ENCODE peak calls at places on chromosomes 12 and 14, in eight cellular contexts. P, R, T, Q, A, G, Z and Y are unnamed samples.

GRCh38 chr14:50335989-50336391 is 23.9 kb downstream of the DMAC2L start:
- DNase-seq in T (no peak), P (no peak), R (peak; percentile 28), Z (no peak), G (no peak), A (peak; percentile 42), Q (no peak), Y (no peak)

GRCh38 chr12:6605425-6606330 is 1.5 kb downstream of the CHD4 start:
- DNase-seq in R (no peak), G (peak; percentile 68), Z (peak; percentile 72), P (peak; percentile 36), A (peak; percentile 51), T (no peak), Q (peak; percentile 60), Y (peak; percentile 37)

GRCh38 chr14:79229383-79229875 is 981.9 kb downstream of the DIO2 start:
- DNase-seq in G (no peak), A (peak; percentile 14), R (no peak), P (no peak), Q (no peak), Z (no peak), T (no peak), Y (no peak)

GRCh38 chr12:56461235-56462159 is 6.9 kb upstream of the SPRYD4 start:
- DNase-seq in Z (no peak), A (no peak), P (peak; percentile 34), T (no peak), G (no peak), R (no peak), Q (peak; percentile 24), Y (no peak)

GRCh38 chr14:68507544-68508081 is 285.3 kb downstream of the ZFP36L1 start:
- DNase-seq in A (no peak), Z (no peak), R (no peak), T (no peak), P (no peak), Q (no peak), G (peak; percentile 54), Y (no peak)

GRCh38 chr14:85601246-85601645 is 71.3 kb downstream of the FLRT2 start:
- DNase-seq in R (no peak), G (no peak), Z (no peak), T (no peak), A (no peak), P (no peak), Q (peak; percentile 5), Y (no peak)

GRCh38 chr14:99745307-99745951 is 47.8 kb upstream of the EML1 start:
- DNase-seq in A (no peak), P (no peak), R (no peak), T (no peak), Q (no peak), G (no peak), Z (no peak), Y (peak; percentile 91)

GRCh38 chr12:72271401-72271740 is 799 bp upstream of the TRHDE start:
- DNase-seq in T (no peak), R (no peak), Q (no peak), P (no peak), Z (peak; percentile 62), A (peak; percentile 88), G (no peak), Y (peak; percentile 74)

GRCh38 chr14:81252278-81252677 is 31.5 kb upstream of the GTF2A1 start:
- DNase-seq in Q (no peak), R (no peak), P (no peak), Z (no peak), G (no peak), A (no peak), T (no peak), Y (no peak)

GRCh38 chr14:99779751-99780150 is 13.5 kb upstream of the EML1 start:
- DNase-seq in A (no peak), Q (peak; percentile 63), R (no peak), T (no peak), P (no peak), Z (no peak), G (no peak), Y (no peak)

GRCh38 chr14:28754209-28754985 is 12.2 kb upstream of the FOXG1 start:
- DNase-seq in P (peak; percentile 57), Z (no peak), Q (peak; percentile 23), R (no peak), G (no peak), A (peak; percentile 72), T (no peak), Y (no peak)

GRCh38 chr14:101167428-101167827 is 263.9 kb upstream of the RTL1 start:
- DNase-seq in R (no peak), A (no peak), T (peak; percentile 18), Q (no peak), G (no peak), Z (no peak), P (no peak), Y (no peak)

GRCh38 chr12:57893460-57894353 is 47.2 kb upstream of the CTDSP2 start:
- DNase-seq in T (no peak), A (peak; percentile 47), Z (peak; percentile 97), Q (no peak), R (peak; percentile 93), G (no peak), P (no peak), Y (no peak)

GRCh38 chr12:14514154-14514842 is 53.4 kb downstream of the PLBD1 start:
- DNase-seq in T (peak; percentile 71), A (peak; percentile 21), Z (no peak), R (no peak), Q (peak; percentile 84), G (no peak), P (no peak), Y (no peak)

GRCh38 chr12:126974779-126975178 is 1292.2 kb upstream of the TMEM132C start:
- DNase-seq in G (no peak), R (no peak), A (peak; percentile 11), Z (no peak), P (no peak), Q (no peak), T (no peak), Y (no peak)

GRCh38 chr14:104870368-104871144 is 5.5 kb downstream of the CEP170B start:
- DNase-seq in G (no peak), R (peak; percentile 34), P (peak; percentile 45), A (peak; percentile 56), T (no peak), Q (no peak), Z (peak; percentile 65), Y (no peak)

GRCh38 chr12:11677024-11677423 is 27.6 kb downstream of the ETV6 start:
- DNase-seq in A (no peak), Z (no peak), P (no peak), Q (no peak), G (no peak), T (no peak), R (no peak), Y (no peak)

GRCh38 chr12:21634245-21634644 is 23.4 kb downstream of the LDHB start:
- DNase-seq in T (no peak), P (no peak), Q (no peak), Z (no peak), G (no peak), A (no peak), R (no peak), Y (no peak)

GRCh38 chr12:21627924-21628323 is 23.3 kb upstream of the GYS2 start:
- DNase-seq in Q (no peak), A (no peak), G (no peak), Z (no peak), T (no peak), P (no peak), R (no peak), Y (no peak)

GRCh38 chr12:21631367-21631766 is 26.3 kb downstream of the LDHB start:
- DNase-seq in G (no peak), Z (no peak), T (no peak), R (no peak), Q (no peak), A (no peak), P (no peak), Y (no peak)
- H3K4me3 ChIP-seq in G (no peak overlapping the region), Z (no peak overlapping the region), T (no peak overlapping the region), R (no peak overlapping the region), Q (no peak overlapping the region), A (no peak overlapping the region), P (no peak overlapping the region), Y (no peak overlapping the region)

GRCh38 chr14:95515523-95516517 is 630 bp downstream of the SYNE3 start:
- DNase-seq in A (peak; percentile 82), Q (peak; percentile 62), G (peak; percentile 82), R (peak; percentile 80), Z (peak; percentile 88), T (no peak), P (peak; percentile 74), Y (peak; percentile 73)

GRCh38 chr14:95515080-95515489 is 1.4 kb downstream of the SYNE3 start:
- DNase-seq in R (peak; percentile 59), P (no peak), Q (no peak), G (no peak), T (no peak), Z (peak; percentile 81), A (peak; percentile 58), Y (no peak)

GRCh38 chr14:95516554-95517209 is at the start of gene SYNE3:
- DNase-seq in Z (peak; percentile 82), T (no peak), Q (no peak), P (peak; percentile 46), A (peak; percentile 66), R (peak; percentile 80), G (peak; percentile 47), Y (no peak)

GRCh38 chr14:95513261-95513660 is 3.2 kb downstream of the SYNE3 start:
- DNase-seq in T (no peak), Q (no peak), R (no peak), A (no peak), G (no peak), Z (no peak), P (no peak), Y (no peak)

GRCh38 chr14:95514131-95515079 is 2.0 kb downstream of the SYNE3 start:
- DNase-seq in Q (peak; percentile 75), R (no peak), T (no peak), G (no peak), A (no peak), P (no peak), Z (no peak), Y (no peak)
- H3K4me1 ChIP-seq in Q (peaks cover 33% of the 10 kb centered on the region), R (peaks cover 42% of the 10 kb centered on the region), T (peaks cover 32% of the 10 kb centered on the region), G (peaks cover 50% of the 10 kb centered on the region), A (peaks cover 21% of the 10 kb centered on the region), P (peaks cover 5% of the 10 kb centered on the region), Z (peaks cover 49% of the 10 kb centered on the region), Y (peaks cover 40% of the 10 kb centered on the region)

GRCh38 chr14:64932231-64932630 is 10.3 kb downstream of the GPX2 start:
- DNase-seq in R (no peak), Q (no peak), G (no peak), A (no peak), Z (no peak), P (no peak), T (no peak), Y (no peak)
- H3K27ac ChIP-seq in R (no peak overlapping the region), Q (no peak overlapping the region), G (peak overlapping the region; percentile 67), A (no peak overlapping the region), Z (peak overlapping the region; percentile 55), P (no peak overlapping the region), T (no peak overlapping the region), Y (no peak overlapping the region)

DNA sequence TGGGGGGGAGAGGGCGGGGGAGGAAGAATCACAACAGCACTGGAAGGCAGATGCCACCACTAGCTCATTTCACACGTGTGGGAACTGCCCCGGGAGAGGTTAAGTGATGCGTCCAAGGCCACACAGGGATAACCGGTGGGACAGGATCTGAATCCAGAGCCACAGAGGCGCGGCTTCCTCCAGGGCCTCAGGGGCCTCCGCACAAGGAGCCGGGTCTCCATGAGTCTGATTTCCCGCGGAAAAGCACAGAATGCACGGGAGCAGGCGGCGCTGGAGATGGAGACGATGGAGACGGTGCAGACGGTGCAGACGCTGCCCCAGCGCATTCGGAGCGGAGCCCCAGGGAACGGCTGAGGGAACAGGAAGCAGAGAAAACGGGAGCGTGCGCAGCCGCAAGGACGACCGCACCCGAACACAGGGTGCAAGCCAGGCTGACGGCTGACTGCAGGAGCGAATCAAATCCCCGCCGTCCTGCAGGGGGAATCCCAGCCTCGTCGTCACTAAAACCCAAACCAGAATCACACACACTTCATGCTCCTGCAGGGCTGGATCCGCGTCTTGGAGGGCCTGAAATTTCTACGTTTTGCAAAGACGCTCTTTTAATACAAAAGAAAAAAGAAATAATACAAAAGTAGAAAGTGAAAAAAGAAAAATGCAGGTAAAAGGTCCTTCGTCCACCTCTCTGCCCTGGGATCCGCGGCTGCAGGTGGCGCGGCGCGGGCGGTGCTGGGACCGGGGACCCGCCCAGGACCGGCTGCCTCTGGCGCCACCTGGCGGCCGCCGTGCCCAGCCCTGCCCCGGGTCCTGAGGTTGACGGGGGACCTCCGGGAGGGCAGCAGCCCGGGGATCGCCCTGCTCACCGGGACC is 20.4 kb downstream of the STX2 start:
- DNase-seq in Z (no peak), T (no peak), A (peak; percentile 85), R (peak; percentile 73), P (peak; percentile 91), Q (peak; percentile 28), G (peak; percentile 70), Y (no peak)
- H3K4me3 ChIP-seq in Z (peak overlapping the region; percentile 47), T (no peak overlapping the region), A (no peak overlapping the region), R (peak overlapping the region; percentile 57), P (no peak overlapping the region), Q (peak overlapping the region; percentile 49), G (peak overlapping the region; percentile 80), Y (no peak overlapping the region)